ENCODE peak calls at places on chromosomes 13 and 19, in five cellular contexts. One of them, this sample, is unnamed.

GRCh38 chr19:5588441-5588840 is 20.7 kb upstream of the TINCR start:
- DNase-seq in MM.1S: no peak
- DNase-seq in GM23248: peak
- DNase-seq in neural progenitor cell: no peak
- DNase-seq in HCT116: no peak
- DNase-seq in this sample: no peak

GRCh38 chr19:57190301-57190700 is 999 bp upstream of the ZNF264 start:
- DNase-seq in HCT116: no peak
- DNase-seq in MM.1S: no peak
- DNase-seq in neural progenitor cell: no peak
- DNase-seq in GM23248: no peak
- DNase-seq in this sample: no peak

GRCh38 chr13:40330950-40331349 is 335.5 kb downstream of the FOXO1 start:
- DNase-seq in GM23248: no peak
- DNase-seq in neural progenitor cell: no peak
- DNase-seq in HCT116: no peak
- DNase-seq in MM.1S: no peak
- DNase-seq in this sample: peak

GRCh38 chr19:17536957-17537356 is 18.5 kb upstream of the COLGALT1 start:
- DNase-seq in GM23248: no peak
- DNase-seq in HCT116: no peak
- DNase-seq in neural progenitor cell: no peak
- DNase-seq in MM.1S: no peak
- DNase-seq in this sample: no peak

GRCh38 chr19:45852145-45852750 is 10.7 kb downstream of the SYMPK start:
- DNase-seq in GM23248: peak
- DNase-seq in HCT116: no peak
- DNase-seq in MM.1S: no peak
- DNase-seq in neural progenitor cell: no peak
- DNase-seq in this sample: peak

GRCh38 chr19:7903244-7904073 is at the start of gene MAP2K7:
- DNase-seq in MM.1S: peak
- DNase-seq in HCT116: peak
- DNase-seq in GM23248: peak
- DNase-seq in neural progenitor cell: peak
- DNase-seq in this sample: peak

GRCh38 chr13:30796833-30797601 is 61.7 kb downstream of the ALOX5AP start:
- DNase-seq in HCT116: no peak
- DNase-seq in GM23248: no peak
- DNase-seq in neural progenitor cell: no peak
- DNase-seq in MM.1S: no peak
- DNase-seq in this sample: peak

GRCh38 chr19:49895566-49896297 is 955 bp downstream of the IL4I1 start:
- DNase-seq in HCT116: no peak
- DNase-seq in neural progenitor cell: no peak
- DNase-seq in MM.1S: no peak
- DNase-seq in GM23248: no peak
- DNase-seq in this sample: no peak

GRCh38 chr13:97403893-97404683 is 29.9 kb upstream of the RAP2A start:
- DNase-seq in GM23248: peak
- DNase-seq in neural progenitor cell: no peak
- DNase-seq in MM.1S: no peak
- DNase-seq in HCT116: no peak
- DNase-seq in this sample: peak

GRCh38 chr13:71754407-71754974 is 112.5 kb downstream of the DACH1 start:
- DNase-seq in GM23248: no peak
- DNase-seq in MM.1S: no peak
- DNase-seq in neural progenitor cell: no peak
- DNase-seq in HCT116: no peak
- DNase-seq in this sample: no peak

GRCh38 chr13:99758465-99759162 is 213.0 kb downstream of the ZIC5 start:
- DNase-seq in neural progenitor cell: no peak
- DNase-seq in MM.1S: no peak
- DNase-seq in GM23248: no peak
- DNase-seq in HCT116: no peak
- DNase-seq in this sample: no peak

GRCh38 chr19:23855676-23856075 is 59.0 kb upstream of the ZNF726 start:
- DNase-seq in GM23248: no peak
- DNase-seq in MM.1S: no peak
- DNase-seq in HCT116: no peak
- DNase-seq in neural progenitor cell: no peak
- DNase-seq in this sample: no peak

GRCh38 chr19:39355253-39355652 is 13.0 kb downstream of the SAMD4B start:
- DNase-seq in MM.1S: no peak
- DNase-seq in HCT116: no peak
- DNase-seq in neural progenitor cell: no peak
- DNase-seq in GM23248: no peak
- DNase-seq in this sample: no peak

GRCh38 chr13:104635879-104636278 is 1569.7 kb upstream of the SLC10A2 start:
- DNase-seq in MM.1S: no peak
- DNase-seq in GM23248: no peak
- DNase-seq in neural progenitor cell: no peak
- DNase-seq in HCT116: no peak
- DNase-seq in this sample: no peak

GRCh38 chr19:48726573-48726972 is 7.0 kb upstream of the MAMSTR start:
- DNase-seq in GM23248: no peak
- DNase-seq in neural progenitor cell: no peak
- DNase-seq in HCT116: no peak
- DNase-seq in MM.1S: no peak
- DNase-seq in this sample: no peak

GRCh38 chr13:25177012-25177411 is 4.9 kb upstream of the AMER2 start:
- DNase-seq in MM.1S: no peak
- DNase-seq in neural progenitor cell: no peak
- DNase-seq in GM23248: no peak
- DNase-seq in HCT116: no peak
- DNase-seq in this sample: no peak

GRCh38 chr19:413756-414420 is 4.9 kb upstream of the C2CD4C start:
- DNase-seq in neural progenitor cell: no peak
- DNase-seq in MM.1S: no peak
- DNase-seq in HCT116: no peak
- DNase-seq in GM23248: no peak
- DNase-seq in this sample: no peak

GRCh38 chr13:93700115-93700514 is 473.5 kb downstream of the GPC6 start:
- DNase-seq in GM23248: peak
- DNase-seq in neural progenitor cell: no peak
- DNase-seq in HCT116: no peak
- DNase-seq in MM.1S: no peak
- DNase-seq in this sample: no peak

GRCh38 chr19:29753934-29754305 is 38.9 kb upstream of the C19orf12 start:
- DNase-seq in neural progenitor cell: no peak
- DNase-seq in MM.1S: no peak
- DNase-seq in GM23248: no peak
- DNase-seq in HCT116: no peak
- DNase-seq in this sample: no peak

GRCh38 chr19:55097864-55098715 is 19.3 kb downstream of the PPP1R12C start:
- DNase-seq in neural progenitor cell: no peak
- DNase-seq in GM23248: no peak
- DNase-seq in HCT116: no peak
- DNase-seq in MM.1S: no peak
- DNase-seq in this sample: no peak

GRCh38 chr19:50378863-50379236 is 2.6 kb downstream of the NR1H2 start:
- DNase-seq in neural progenitor cell: no peak
- DNase-seq in HCT116: no peak
- DNase-seq in MM.1S: no peak
- DNase-seq in GM23248: no peak
- DNase-seq in this sample: no peak

GRCh38 chr13:78187781-78188180 is 269.1 kb upstream of the EDNRB start:
- DNase-seq in neural progenitor cell: no peak
- DNase-seq in HCT116: no peak
- DNase-seq in GM23248: no peak
- DNase-seq in MM.1S: no peak
- DNase-seq in this sample: no peak

GRCh38 chr13:93227906-93228801 is 1.5 kb downstream of the GPC6 start:
- DNase-seq in HCT116: no peak
- DNase-seq in MM.1S: peak
- DNase-seq in neural progenitor cell: peak
- DNase-seq in GM23248: peak
- DNase-seq in this sample: peak

GRCh38 chr13:75713852-75714251 is 77.7 kb downstream of the LMO7 start:
- DNase-seq in GM23248: no peak
- DNase-seq in HCT116: no peak
- DNase-seq in MM.1S: no peak
- DNase-seq in neural progenitor cell: no peak
- DNase-seq in this sample: no peak

GRCh38 chr13:75717525-75717924 is 81.4 kb downstream of the LMO7 start:
- DNase-seq in neural progenitor cell: no peak
- DNase-seq in MM.1S: no peak
- DNase-seq in HCT116: no peak
- DNase-seq in GM23248: no peak
- DNase-seq in this sample: no peak

GRCh38 chr13:75721307-75721706 is 85.2 kb downstream of the LMO7 start:
- DNase-seq in HCT116: no peak
- DNase-seq in MM.1S: no peak
- DNase-seq in neural progenitor cell: no peak
- DNase-seq in GM23248: no peak
- DNase-seq in this sample: no peak

GRCh38 chr13:75715598-75716523 is 79.7 kb downstream of the LMO7 start:
- DNase-seq in MM.1S: peak
- DNase-seq in GM23248: no peak
- DNase-seq in neural progenitor cell: no peak
- DNase-seq in HCT116: no peak
- DNase-seq in this sample: peak
- TF ChIP-seq EZH2phosphoT487 in MM.1S: no peak
- TF ChIP-seq EZH2phosphoT487 in GM23248: no peak
- TF ChIP-seq EZH2phosphoT487 in neural progenitor cell: no peak
- TF ChIP-seq EZH2phosphoT487 in HCT116: no peak
- TF ChIP-seq EZH2phosphoT487 in this sample: no peak

DNA sequence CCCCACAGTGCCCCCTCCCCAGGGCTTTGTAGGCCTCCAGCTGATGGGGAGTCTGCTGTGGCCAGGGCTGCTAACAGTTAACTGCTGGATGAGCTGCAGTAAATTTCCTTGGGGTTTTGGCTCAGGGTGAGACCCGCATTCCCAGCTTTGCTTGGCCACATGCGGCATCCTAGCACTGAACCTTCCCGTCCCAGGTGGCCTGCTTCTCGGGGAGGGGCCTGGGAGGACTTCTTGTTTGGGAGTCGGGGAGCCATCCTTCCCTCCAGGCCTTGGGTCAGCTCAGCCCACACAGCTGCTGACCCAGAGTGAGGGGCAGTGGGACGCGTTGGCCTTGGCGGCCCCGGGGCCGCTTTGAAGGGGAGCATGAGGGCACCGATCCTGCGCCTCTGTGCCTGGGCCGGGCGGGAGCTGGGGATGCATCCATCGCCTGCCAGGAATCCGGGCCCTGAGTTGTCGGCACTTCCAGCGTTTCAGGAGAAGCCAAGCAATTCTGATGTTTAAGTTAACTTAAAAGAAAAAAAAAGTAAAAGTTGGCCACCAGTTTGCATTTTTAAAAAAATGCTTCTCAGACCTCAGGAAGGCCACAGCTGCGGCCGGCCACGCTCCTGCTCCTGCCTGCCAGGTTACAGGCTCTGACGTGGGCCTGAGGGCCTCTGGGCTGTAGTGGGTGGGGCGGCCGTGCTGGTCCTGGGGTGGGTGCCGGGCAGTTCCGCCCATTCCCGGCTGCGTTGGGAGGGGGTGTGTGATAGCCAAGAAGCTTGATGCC is 27.7 kb downstream of the CRTC1 start:
- DNase-seq in MM.1S: no peak
- DNase-seq in neural progenitor cell: no peak
- DNase-seq in GM23248: peak
- DNase-seq in HCT116: no peak
- DNase-seq in this sample: no peak
- H3K9ac ChIP-seq in MM.1S: no peak
- H3K9ac ChIP-seq in neural progenitor cell: no peak
- H3K9ac ChIP-seq in GM23248: no peak
- H3K9ac ChIP-seq in HCT116: no peak
- H3K9ac ChIP-seq in this sample: no peak

DNA sequence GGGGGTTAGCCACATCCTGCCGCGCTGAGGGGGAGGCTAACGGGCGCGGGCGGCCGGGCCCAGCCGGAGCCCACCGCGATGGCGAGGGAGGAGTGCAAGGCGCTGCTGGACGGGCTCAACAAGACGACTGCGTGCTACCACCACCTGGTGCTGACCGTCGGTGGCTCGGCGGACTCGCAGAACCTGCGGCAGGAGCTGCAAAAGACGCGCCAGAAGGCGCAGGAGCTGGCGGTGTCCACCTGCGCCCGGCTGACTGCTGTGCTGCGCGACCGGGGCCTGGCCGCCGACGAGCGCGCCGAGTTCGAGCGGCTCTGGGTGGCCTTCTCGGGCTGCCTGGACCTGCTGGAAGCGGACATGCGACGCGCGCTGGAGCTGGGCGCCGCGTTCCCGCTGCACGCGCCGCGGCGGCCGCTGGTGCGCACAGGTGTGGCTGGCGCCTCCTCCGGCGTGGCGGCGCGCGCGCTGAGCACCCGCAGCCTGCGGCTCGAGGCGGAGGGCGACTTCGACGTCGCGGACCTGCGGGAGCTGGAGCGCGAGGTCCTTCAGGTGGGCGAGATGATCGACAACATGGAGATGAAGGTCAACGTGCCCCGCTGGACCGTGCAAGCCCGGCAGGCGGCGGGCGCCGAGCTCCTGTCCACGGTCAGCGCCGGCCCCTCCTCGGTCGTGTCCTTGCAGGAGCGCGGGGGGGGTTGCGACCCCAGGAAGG is 692 bp downstream of the RGS9BP start:
- DNase-seq in HCT116: no peak
- DNase-seq in MM.1S: no peak
- DNase-seq in neural progenitor cell: peak
- DNase-seq in GM23248: peak
- DNase-seq in this sample: no peak
- TF ChIP-seq EZH2 in HCT116: no peak
- TF ChIP-seq EZH2 in MM.1S: no peak
- TF ChIP-seq EZH2 in neural progenitor cell: peak
- TF ChIP-seq EZH2 in GM23248: peak
- TF ChIP-seq EZH2 in this sample: no peak

GRCh38 chr13:110361365-110361911 is 54.4 kb downstream of the COL4A2 start:
- DNase-seq in GM23248: peak
- DNase-seq in neural progenitor cell: no peak
- DNase-seq in MM.1S: no peak
- DNase-seq in HCT116: no peak
- DNase-seq in this sample: no peak

GRCh38 chr13:110358381-110358780 is 51.3 kb downstream of the COL4A2 start:
- DNase-seq in HCT116: no peak
- DNase-seq in GM23248: no peak
- DNase-seq in neural progenitor cell: no peak
- DNase-seq in MM.1S: no peak
- DNase-seq in this sample: no peak

GRCh38 chr13:110360598-110360997 is 53.5 kb downstream of the COL4A2 start:
- DNase-seq in GM23248: no peak
- DNase-seq in neural progenitor cell: peak
- DNase-seq in HCT116: no peak
- DNase-seq in MM.1S: no peak
- DNase-seq in this sample: no peak

GRCh38 chr13:110363009-110363408 is 55.9 kb downstream of the COL4A2 start:
- DNase-seq in GM23248: no peak
- DNase-seq in MM.1S: no peak
- DNase-seq in HCT116: peak
- DNase-seq in neural progenitor cell: peak
- DNase-seq in this sample: no peak

DNA sequence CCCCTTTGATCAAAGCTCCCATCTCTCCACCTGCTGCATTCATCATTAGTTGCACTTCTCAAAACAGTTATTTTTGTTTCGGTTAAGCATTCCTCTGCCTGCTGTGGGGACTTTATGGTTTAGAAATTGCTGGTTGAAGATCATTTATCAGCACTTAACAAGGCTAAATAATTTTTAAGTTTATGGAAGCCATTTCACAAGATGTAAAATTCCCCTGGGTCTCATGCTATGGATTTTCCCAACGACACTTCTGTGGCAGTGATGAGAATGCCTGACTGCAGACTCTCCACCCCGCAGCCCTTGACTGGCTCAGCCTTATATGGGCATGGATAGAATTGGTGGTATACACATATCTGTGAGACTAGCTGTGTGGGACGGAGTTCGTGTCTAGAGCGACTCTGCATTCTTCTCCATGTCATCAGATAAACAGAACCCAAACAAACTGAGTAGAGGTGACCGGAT is 52.8 kb downstream of the COL4A2 start:
- DNase-seq in HCT116: no peak
- DNase-seq in MM.1S: no peak
- DNase-seq in neural progenitor cell: no peak
- DNase-seq in GM23248: no peak
- DNase-seq in this sample: no peak
- TF ChIP-seq EZH2phosphoT487 in HCT116: no peak
- TF ChIP-seq EZH2phosphoT487 in MM.1S: no peak
- TF ChIP-seq EZH2phosphoT487 in neural progenitor cell: no peak
- TF ChIP-seq EZH2phosphoT487 in GM23248: no peak
- TF ChIP-seq EZH2phosphoT487 in this sample: no peak